ENCODE peak calls at places on chromosomes 7 and 10, in six cellular contexts. R, M, H, U, X and F are unnamed samples.

GRCh38 chr7:148738737-148739535 is 40.2 kb downstream of the CUL1 start:
- DNase-seq in R (no peak), M (no peak), H (no peak), U (no peak), X (peak), F (no peak)

GRCh38 chr7:595621-596010 is 76.0 kb upstream of the PDGFA start:
- DNase-seq in R (no peak), M (no peak), H (no peak), U (no peak), X (no peak), F (no peak)

GRCh38 chr7:98613601-98614425 is 3.3 kb upstream of the NPTX2 start:
- DNase-seq in R (peak), M (no peak), H (no peak), U (peak), X (peak), F (peak)

GRCh38 chr10:124614003-124614659 is 130.0 kb downstream of the FAM53B start:
- DNase-seq in R (no peak), M (no peak), H (no peak), U (no peak), X (no peak), F (no peak)

GRCh38 chr10:15346440-15347141 is 24.5 kb downstream of the FAM171A1 start:
- DNase-seq in R (peak), M (no peak), H (no peak), U (peak), X (no peak), F (no peak)

GRCh38 chr7:25529320-25529719 is 301.0 kb upstream of the NPVF start:
- DNase-seq in R (no peak), M (no peak), H (no peak), U (no peak), X (no peak), F (no peak)

GRCh38 chr10:21432266-21432665 is 93.2 kb downstream of the SKIDA1 start:
- DNase-seq in R (no peak), M (no peak), H (no peak), U (no peak), X (no peak), F (no peak)

GRCh38 chr7:122006687-122007086 is 133.7 kb downstream of the PTPRZ1 start:
- DNase-seq in R (no peak), M (no peak), H (no peak), U (no peak), X (no peak), F (no peak)

GRCh38 chr7:23520582-23520981 is 11.2 kb downstream of the TRA2A start:
- DNase-seq in R (no peak), M (no peak), H (no peak), U (no peak), X (no peak), F (no peak)

GRCh38 chr7:133115596-133115995 is 33.7 kb upstream of the CHCHD3 start:
- DNase-seq in R (no peak), M (no peak), H (no peak), U (no peak), X (no peak), F (no peak)

GRCh38 chr10:34776090-34776690 is 38.9 kb downstream of the PARD3 start:
- DNase-seq in R (no peak), M (no peak), H (no peak), U (no peak), X (peak), F (no peak)

GRCh38 chr7:10655031-10655430 is 318.6 kb upstream of the PHF14 start:
- DNase-seq in R (no peak), M (no peak), H (no peak), U (no peak), X (no peak), F (no peak)

GRCh38 chr7:39948375-39948774 is 1.7 kb upstream of the CDK13 start:
- DNase-seq in R (no peak), M (no peak), H (no peak), U (peak), X (no peak), F (no peak)

GRCh38 chr10:613217-613616 is 76.3 kb downstream of the DIP2C start:
- DNase-seq in R (no peak), M (no peak), H (no peak), U (no peak), X (no peak), F (no peak)

GRCh38 chr7:45937301-45937700 is 16.2 kb upstream of the IGFBP3 start:
- DNase-seq in R (no peak), M (no peak), H (peak), U (no peak), X (no peak), F (no peak)

GRCh38 chr7:114695182-114695581 is 226.7 kb upstream of the MDFIC start:
- DNase-seq in R (no peak), M (no peak), H (no peak), U (no peak), X (no peak), F (no peak)

GRCh38 chr10:91635401-91636400 is 2.8 kb upstream of the PPP1R3C start:
- DNase-seq in R (peak), M (no peak), H (no peak), U (peak), X (peak), F (peak)

GRCh38 chr7:115087437-115087836 is 165.5 kb downstream of the MDFIC start:
- DNase-seq in R (peak), M (no peak), H (no peak), U (peak), X (peak), F (peak)

GRCh38 chr7:46993396-46993795 is 588.5 kb downstream of the TNS3 start:
- DNase-seq in R (peak), M (no peak), H (no peak), U (no peak), X (peak), F (no peak)

GRCh38 chr10:82020999-82021398 is 146.0 kb downstream of the NRG3 start:
- DNase-seq in R (no peak), M (no peak), H (no peak), U (no peak), X (no peak), F (no peak)

GRCh38 chr10:84156768-84157167 is 16.8 kb upstream of the GPR15LG start:
- DNase-seq in R (peak), M (no peak), H (no peak), U (no peak), X (no peak), F (no peak)

GRCh38 chr7:102077081-102077480 is 209.6 kb upstream of the SH2B2 start:
- DNase-seq in R (no peak), M (no peak), H (no peak), U (no peak), X (peak), F (no peak)

GRCh38 chr10:69640196-69640980 is 10.3 kb downstream of the FAM241B start:
- DNase-seq in R (no peak), M (no peak), H (no peak), U (no peak), X (peak), F (peak)

GRCh38 chr7:104065491-104065890 is 76.0 kb upstream of the RELN start:
- DNase-seq in R (no peak), M (no peak), H (no peak), U (no peak), X (no peak), F (no peak)
- H3K4me3 ChIP-seq in R (no peak), M (no peak), H (no peak), U (no peak), X (no peak), F (no peak)

GRCh38 chr10:67789769-67790168 is 48.2 kb downstream of the DNAJC12 start:
- DNase-seq in R (no peak), M (no peak), H (no peak), U (no peak), X (no peak), F (no peak)

GRCh38 chr10:67784584-67784983 is 53.4 kb downstream of the DNAJC12 start:
- DNase-seq in R (peak), M (no peak), H (no peak), U (no peak), X (peak), F (no peak)

GRCh38 chr10:67785098-67785497 is 52.9 kb downstream of the DNAJC12 start:
- DNase-seq in R (no peak), M (no peak), H (no peak), U (no peak), X (no peak), F (no peak)

GRCh38 chr10:67790534-67791408 is 47.2 kb downstream of the DNAJC12 start:
- DNase-seq in R (peak), M (no peak), H (no peak), U (peak), X (peak), F (peak)

DNA sequence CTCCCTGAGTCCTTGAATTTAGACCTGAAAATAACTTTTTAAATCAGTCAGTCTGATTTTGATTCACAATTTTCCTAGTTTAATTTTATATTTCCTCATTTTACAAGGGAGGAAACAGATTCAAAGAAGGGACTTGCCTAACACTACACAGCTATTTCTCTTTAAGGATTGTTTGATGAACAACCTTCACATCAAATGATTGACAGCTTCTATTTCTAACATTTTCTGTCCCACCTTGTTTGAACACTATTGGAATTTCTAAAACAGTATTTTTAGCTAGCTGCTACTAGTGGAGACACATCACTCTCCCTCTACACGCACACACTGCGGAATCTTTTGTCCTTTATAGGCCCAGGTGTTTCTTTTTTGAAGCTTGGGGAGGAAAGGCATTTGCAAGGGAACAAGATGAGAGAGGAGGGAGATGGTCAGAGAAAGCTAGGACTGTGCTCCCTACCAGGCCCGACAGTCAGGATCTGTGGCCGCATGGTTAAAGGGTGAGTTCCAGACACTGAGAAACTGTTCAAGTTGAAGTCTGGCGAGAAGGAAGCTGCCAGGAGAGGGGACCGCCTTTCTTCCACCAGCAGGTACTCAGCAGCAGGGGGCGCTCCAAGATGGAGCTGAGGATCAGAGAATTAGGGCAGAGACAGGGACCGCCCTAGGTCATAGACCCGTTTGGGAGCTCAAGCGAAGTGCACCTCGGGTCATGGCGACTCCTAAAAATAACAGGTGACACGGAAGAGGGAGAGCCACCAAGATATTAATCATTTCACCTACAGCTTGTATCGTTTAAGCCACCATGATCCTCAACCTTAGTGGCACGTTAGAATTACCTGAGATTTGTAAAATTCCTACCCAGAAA is 49.7 kb downstream of the DNAJC12 start:
- DNase-seq in R (no peak), M (peak), H (no peak), U (peak), X (peak), F (no peak)
- TF ChIP-seq CTCF in R (peak), M (peak), H (peak), U (peak), X (peak), F (peak)

GRCh38 chr10:63887026-63887589 is 365.9 kb downstream of the REEP3 start:
- DNase-seq in R (no peak), M (no peak), H (no peak), U (no peak), X (peak), F (no peak)

GRCh38 chr10:63885159-63885558 is 364.0 kb downstream of the REEP3 start:
- DNase-seq in R (no peak), M (no peak), H (no peak), U (no peak), X (peak), F (no peak)

GRCh38 chr10:63886281-63887025 is 365.3 kb downstream of the REEP3 start:
- DNase-seq in R (no peak), M (no peak), H (no peak), U (no peak), X (no peak), F (no peak)

GRCh38 chr10:63889756-63890155 is 368.6 kb downstream of the REEP3 start:
- DNase-seq in R (no peak), M (no peak), H (no peak), U (no peak), X (no peak), F (no peak)

DNA sequence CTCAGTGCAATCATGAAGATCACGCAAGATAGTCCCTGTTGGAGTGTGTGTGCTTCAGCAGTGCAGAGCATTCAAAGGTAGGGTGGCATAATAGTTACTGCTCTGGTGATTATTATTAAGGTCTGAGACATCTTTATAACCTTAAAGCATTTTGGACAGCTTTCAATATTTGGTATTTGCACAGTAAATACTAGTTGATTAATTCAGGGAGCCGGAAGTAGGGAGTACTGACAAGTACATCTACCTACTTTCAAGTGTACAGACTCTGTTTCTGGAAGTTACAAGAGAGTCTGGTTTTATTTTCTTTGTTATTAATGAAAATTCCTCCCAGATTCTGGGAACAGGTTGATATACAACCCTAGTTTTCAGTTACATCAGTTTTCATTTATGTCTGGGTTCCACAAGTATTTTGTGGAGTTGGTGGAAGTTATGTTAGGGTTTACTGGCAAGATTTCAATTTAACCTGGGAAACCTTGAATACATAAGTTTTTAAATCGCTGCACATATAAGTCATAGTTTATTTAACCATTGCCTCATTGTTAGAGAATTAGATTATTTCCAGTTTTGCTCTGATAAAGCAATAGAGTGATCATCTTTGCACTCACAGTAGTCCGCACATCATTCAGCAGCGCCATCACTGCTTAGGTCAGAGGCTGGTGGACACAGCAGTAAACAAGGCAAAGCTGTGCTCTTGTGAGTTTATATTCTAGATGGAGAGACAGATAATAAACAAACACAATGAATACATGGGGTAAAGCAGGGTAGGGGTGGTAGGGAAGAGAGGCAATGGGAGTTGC is 366.6 kb downstream of the REEP3 start:
- DNase-seq in R (no peak), M (no peak), H (no peak), U (no peak), X (no peak), F (no peak)
- H3K4me3 ChIP-seq in R (no peak), M (no peak), H (no peak), U (no peak), X (no peak), F (no peak)

GRCh38 chr10:71815515-71816130 is 35.4 kb downstream of the PSAP start:
- DNase-seq in R (no peak), M (no peak), H (no peak), U (no peak), X (no peak), F (no peak)

GRCh38 chr10:71816931-71817631 is 34.0 kb downstream of the PSAP start:
- DNase-seq in R (no peak), M (no peak), H (no peak), U (no peak), X (no peak), F (no peak)

GRCh38 chr10:71812913-71813590 is 38.0 kb downstream of the PSAP start:
- DNase-seq in R (no peak), M (no peak), H (no peak), U (no peak), X (no peak), F (no peak)

GRCh38 chr10:71816421-71816851 is 34.6 kb downstream of the PSAP start:
- DNase-seq in R (no peak), M (no peak), H (no peak), U (no peak), X (no peak), F (no peak)

DNA sequence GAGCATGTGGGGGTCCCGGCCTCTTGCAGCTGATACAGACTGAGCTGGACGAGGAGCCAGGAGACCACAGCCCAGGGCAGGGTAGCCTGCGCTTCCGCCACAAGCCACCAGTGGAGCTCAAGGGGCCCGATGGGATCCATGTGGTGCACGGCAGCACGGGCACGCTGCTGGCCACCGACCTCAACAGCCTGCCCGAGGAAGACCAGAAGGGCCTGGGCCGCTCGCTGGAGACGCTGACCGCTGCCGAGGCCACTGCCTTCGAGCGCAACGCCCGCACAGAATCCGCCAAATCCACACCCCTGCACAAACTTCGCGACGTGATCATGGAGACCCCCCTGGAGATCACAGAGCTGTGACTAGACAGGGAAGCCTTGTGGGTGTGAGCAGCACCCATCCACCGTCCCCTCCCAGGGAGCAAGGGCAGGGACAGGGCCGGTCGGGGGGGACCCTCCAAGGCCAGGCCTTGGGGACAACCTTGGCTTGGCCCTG is 36.1 kb downstream of the PSAP start:
- DNase-seq in R (no peak), M (no peak), H (no peak), U (no peak), X (no peak), F (no peak)
- TF ChIP-seq CTCF in R (peak), M (no peak), H (no peak), U (no peak), X (peak), F (no peak)

GRCh38 chr7:35649711-35650110 is 45.2 kb downstream of the HERPUD2 start:
- DNase-seq in R (no peak), M (no peak), H (no peak), U (no peak), X (no peak), F (no peak)
- H3K4me3 ChIP-seq in R (no peak), M (no peak), H (no peak), U (no peak), X (no peak), F (no peak)

GRCh38 chr7:108196004-108196403 is 65.8 kb upstream of the LAMB4 start:
- DNase-seq in R (peak), M (no peak), H (no peak), U (peak), X (peak), F (peak)
- TF ChIP-seq CTCF in R (no peak), M (no peak), H (no peak), U (no peak), X (no peak), F (no peak)

GRCh38 chr7:99992330-99993037 is 16.7 kb upstream of the AZGP1 start:
- DNase-seq in R (no peak), M (no peak), H (no peak), U (no peak), X (no peak), F (no peak)

GRCh38 chr7:99996755-99997544 is 18.4 kb upstream of the ZKSCAN1 start:
- DNase-seq in R (no peak), M (no peak), H (no peak), U (no peak), X (no peak), F (no peak)

GRCh38 chr7:99994819-99995218 is 19.0 kb upstream of the AZGP1 start:
- DNase-seq in R (no peak), M (no peak), H (no peak), U (no peak), X (no peak), F (no peak)

GRCh38 chr7:100000239-100000638 is 15.2 kb upstream of the ZKSCAN1 start:
- DNase-seq in R (no peak), M (no peak), H (no peak), U (no peak), X (no peak), F (no peak)

DNA sequence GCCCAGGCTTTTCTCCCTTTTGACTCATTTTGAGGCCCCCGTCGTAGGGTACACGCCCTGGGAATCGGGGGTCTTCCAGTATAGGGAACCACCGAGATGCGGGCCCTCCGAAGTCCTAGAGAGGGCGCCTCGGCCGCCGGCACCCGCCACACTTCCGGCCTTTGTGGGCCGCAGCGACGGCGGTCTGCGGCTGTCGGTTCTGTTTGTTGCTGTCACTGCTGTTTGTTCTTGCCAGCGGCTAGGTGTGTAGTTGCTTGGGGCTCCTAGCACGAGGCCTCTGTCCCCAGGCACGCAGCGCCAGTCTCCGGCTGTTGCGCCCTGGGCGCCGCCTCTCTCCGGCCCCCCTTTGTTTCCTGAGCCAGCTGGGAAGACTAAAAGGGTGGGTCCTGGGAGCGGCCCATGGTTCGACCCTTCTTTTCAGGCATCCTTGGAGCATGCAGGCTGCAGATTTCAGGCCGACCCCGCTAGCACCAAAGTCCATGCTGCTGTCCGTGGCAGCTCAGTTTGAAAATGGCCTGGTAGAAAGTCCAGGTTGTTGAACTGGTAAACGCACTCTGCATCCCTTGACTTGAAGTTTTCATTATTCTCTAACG is 17.8 kb upstream of the ZKSCAN1 start:
- DNase-seq in R (peak), M (peak), H (no peak), U (peak), X (peak), F (peak)
- H3K4me3 ChIP-seq in R (peak), M (peak), H (peak), U (peak), X (peak), F (peak)